ENCODE peak calls at places on chromosomes 6 and 20, in nine cellular contexts. One of them, this sample, is unnamed.

GRCh38 chr6:38907264-38907663 is 141.3 kb upstream of the GLP1R start:
- DNase-seq in CD4-positive, alpha-beta T cell: no peak
- DNase-seq in neural progenitor cell: no peak
- DNase-seq in activated naive CD4-positive, alpha-beta T cell treated with anti-CD3 and anti-CD28 coated beads for 36 hours: no peak
- DNase-seq in GM23248: no peak
- DNase-seq in stimulated activated naive B cell treated with anti-CD40 and anti-IgM and Interleukin-4, amounts not matched to agents 10 μg/mL and 1 μg/mL and 100 μg/mL, for 72 hours: no peak
- DNase-seq in mesothelial cell of epicardium: no peak
- DNase-seq in AG10803: no peak
- DNase-seq in activated CD4-positive, alpha-beta T cell treated with anti-CD3 and anti-CD28 coated beads, Interleukin-2, amount 50 U/mL, for 1 hour: no peak
- DNase-seq in this sample: no peak

GRCh38 chr6:40347571-40348011 is 239.6 kb downstream of the LRFN2 start:
- DNase-seq in CD4-positive, alpha-beta T cell: no peak
- DNase-seq in neural progenitor cell: peak; percentile 45
- DNase-seq in activated naive CD4-positive, alpha-beta T cell treated with anti-CD3 and anti-CD28 coated beads for 36 hours: no peak
- DNase-seq in GM23248: no peak
- DNase-seq in stimulated activated naive B cell treated with anti-CD40 and anti-IgM and Interleukin-4, amounts not matched to agents 10 μg/mL and 1 μg/mL and 100 μg/mL, for 72 hours: no peak
- DNase-seq in mesothelial cell of epicardium: peak; percentile 21
- DNase-seq in AG10803: no peak
- DNase-seq in activated CD4-positive, alpha-beta T cell treated with anti-CD3 and anti-CD28 coated beads, Interleukin-2, amount 50 U/mL, for 1 hour: no peak
- DNase-seq in this sample: no peak

GRCh38 chr6:97726378-97726777 is 443.4 kb upstream of the MMS22L start:
- DNase-seq in CD4-positive, alpha-beta T cell: no peak
- DNase-seq in neural progenitor cell: peak; percentile 69
- DNase-seq in activated naive CD4-positive, alpha-beta T cell treated with anti-CD3 and anti-CD28 coated beads for 36 hours: no peak
- DNase-seq in GM23248: peak; percentile 25
- DNase-seq in stimulated activated naive B cell treated with anti-CD40 and anti-IgM and Interleukin-4, amounts not matched to agents 10 μg/mL and 1 μg/mL and 100 μg/mL, for 72 hours: no peak
- DNase-seq in mesothelial cell of epicardium: no peak
- DNase-seq in AG10803: peak; percentile 4
- DNase-seq in activated CD4-positive, alpha-beta T cell treated with anti-CD3 and anti-CD28 coated beads, Interleukin-2, amount 50 U/mL, for 1 hour: no peak
- DNase-seq in this sample: no peak

GRCh38 chr6:167706313-167707109 is 120.2 kb upstream of the AFDN start:
- DNase-seq in CD4-positive, alpha-beta T cell: peak; percentile 51
- DNase-seq in neural progenitor cell: no peak
- DNase-seq in activated naive CD4-positive, alpha-beta T cell treated with anti-CD3 and anti-CD28 coated beads for 36 hours: peak; percentile 81
- DNase-seq in GM23248: no peak
- DNase-seq in stimulated activated naive B cell treated with anti-CD40 and anti-IgM and Interleukin-4, amounts not matched to agents 10 μg/mL and 1 μg/mL and 100 μg/mL, for 72 hours: peak; percentile 65
- DNase-seq in mesothelial cell of epicardium: peak; percentile 28
- DNase-seq in AG10803: no peak
- DNase-seq in activated CD4-positive, alpha-beta T cell treated with anti-CD3 and anti-CD28 coated beads, Interleukin-2, amount 50 U/mL, for 1 hour: peak; percentile 58
- DNase-seq in this sample: no peak

GRCh38 chr6:11615214-11615602 is 77.7 kb downstream of the TMEM170B start:
- DNase-seq in CD4-positive, alpha-beta T cell: no peak
- DNase-seq in neural progenitor cell: no peak
- DNase-seq in activated naive CD4-positive, alpha-beta T cell treated with anti-CD3 and anti-CD28 coated beads for 36 hours: no peak
- DNase-seq in GM23248: peak; percentile 71
- DNase-seq in stimulated activated naive B cell treated with anti-CD40 and anti-IgM and Interleukin-4, amounts not matched to agents 10 μg/mL and 1 μg/mL and 100 μg/mL, for 72 hours: no peak
- DNase-seq in mesothelial cell of epicardium: no peak
- DNase-seq in AG10803: peak; percentile 51
- DNase-seq in activated CD4-positive, alpha-beta T cell treated with anti-CD3 and anti-CD28 coated beads, Interleukin-2, amount 50 U/mL, for 1 hour: no peak
- DNase-seq in this sample: no peak

GRCh38 chr6:30002871-30003270 is 58.2 kb upstream of the POLR1H start:
- DNase-seq in CD4-positive, alpha-beta T cell: no peak
- DNase-seq in neural progenitor cell: no peak
- DNase-seq in activated naive CD4-positive, alpha-beta T cell treated with anti-CD3 and anti-CD28 coated beads for 36 hours: no peak
- DNase-seq in GM23248: peak; percentile 79
- DNase-seq in stimulated activated naive B cell treated with anti-CD40 and anti-IgM and Interleukin-4, amounts not matched to agents 10 μg/mL and 1 μg/mL and 100 μg/mL, for 72 hours: no peak
- DNase-seq in mesothelial cell of epicardium: no peak
- DNase-seq in AG10803: peak; percentile 48
- DNase-seq in activated CD4-positive, alpha-beta T cell treated with anti-CD3 and anti-CD28 coated beads, Interleukin-2, amount 50 U/mL, for 1 hour: no peak
- DNase-seq in this sample: no peak

GRCh38 chr6:44041461-44042260 is 85.6 kb downstream of the MRPL14 start:
- DNase-seq in CD4-positive, alpha-beta T cell: no peak
- DNase-seq in neural progenitor cell: no peak
- DNase-seq in activated naive CD4-positive, alpha-beta T cell treated with anti-CD3 and anti-CD28 coated beads for 36 hours: no peak
- DNase-seq in GM23248: peak; percentile 98
- DNase-seq in stimulated activated naive B cell treated with anti-CD40 and anti-IgM and Interleukin-4, amounts not matched to agents 10 μg/mL and 1 μg/mL and 100 μg/mL, for 72 hours: no peak
- DNase-seq in mesothelial cell of epicardium: no peak
- DNase-seq in AG10803: peak; percentile 97
- DNase-seq in activated CD4-positive, alpha-beta T cell treated with anti-CD3 and anti-CD28 coated beads, Interleukin-2, amount 50 U/mL, for 1 hour: no peak
- DNase-seq in this sample: no peak

GRCh38 chr6:136921936-136922679 is at the start of gene SLC35D3:
- DNase-seq in CD4-positive, alpha-beta T cell: no peak
- DNase-seq in neural progenitor cell: peak; percentile 74
- DNase-seq in activated naive CD4-positive, alpha-beta T cell treated with anti-CD3 and anti-CD28 coated beads for 36 hours: peak; percentile 30
- DNase-seq in GM23248: peak; percentile 46
- DNase-seq in stimulated activated naive B cell treated with anti-CD40 and anti-IgM and Interleukin-4, amounts not matched to agents 10 μg/mL and 1 μg/mL and 100 μg/mL, for 72 hours: no peak
- DNase-seq in mesothelial cell of epicardium: peak; percentile 42
- DNase-seq in AG10803: no peak
- DNase-seq in activated CD4-positive, alpha-beta T cell treated with anti-CD3 and anti-CD28 coated beads, Interleukin-2, amount 50 U/mL, for 1 hour: no peak
- DNase-seq in this sample: peak; percentile 29

GRCh38 chr20:1491281-1491840 is at the start of gene SIRPB2:
- DNase-seq in CD4-positive, alpha-beta T cell: no peak
- DNase-seq in neural progenitor cell: no peak
- DNase-seq in activated naive CD4-positive, alpha-beta T cell treated with anti-CD3 and anti-CD28 coated beads for 36 hours: no peak
- DNase-seq in GM23248: no peak
- DNase-seq in stimulated activated naive B cell treated with anti-CD40 and anti-IgM and Interleukin-4, amounts not matched to agents 10 μg/mL and 1 μg/mL and 100 μg/mL, for 72 hours: no peak
- DNase-seq in mesothelial cell of epicardium: no peak
- DNase-seq in AG10803: no peak
- DNase-seq in activated CD4-positive, alpha-beta T cell treated with anti-CD3 and anti-CD28 coated beads, Interleukin-2, amount 50 U/mL, for 1 hour: no peak
- DNase-seq in this sample: no peak

GRCh38 chr6:11224252-11224965 is 8.1 kb downstream of the NEDD9 start:
- DNase-seq in CD4-positive, alpha-beta T cell: peak; percentile 9
- DNase-seq in neural progenitor cell: no peak
- DNase-seq in activated naive CD4-positive, alpha-beta T cell treated with anti-CD3 and anti-CD28 coated beads for 36 hours: peak; percentile 63
- DNase-seq in GM23248: peak; percentile 58
- DNase-seq in stimulated activated naive B cell treated with anti-CD40 and anti-IgM and Interleukin-4, amounts not matched to agents 10 μg/mL and 1 μg/mL and 100 μg/mL, for 72 hours: peak; percentile 9
- DNase-seq in mesothelial cell of epicardium: no peak
- DNase-seq in AG10803: no peak
- DNase-seq in activated CD4-positive, alpha-beta T cell treated with anti-CD3 and anti-CD28 coated beads, Interleukin-2, amount 50 U/mL, for 1 hour: no peak
- DNase-seq in this sample: no peak

GRCh38 chr6:88992741-88993557 is 29.5 kb upstream of the RNGTT start:
- DNase-seq in CD4-positive, alpha-beta T cell: no peak
- DNase-seq in neural progenitor cell: no peak
- DNase-seq in activated naive CD4-positive, alpha-beta T cell treated with anti-CD3 and anti-CD28 coated beads for 36 hours: no peak
- DNase-seq in GM23248: peak; percentile 32
- DNase-seq in stimulated activated naive B cell treated with anti-CD40 and anti-IgM and Interleukin-4, amounts not matched to agents 10 μg/mL and 1 μg/mL and 100 μg/mL, for 72 hours: no peak
- DNase-seq in mesothelial cell of epicardium: no peak
- DNase-seq in AG10803: no peak
- DNase-seq in activated CD4-positive, alpha-beta T cell treated with anti-CD3 and anti-CD28 coated beads, Interleukin-2, amount 50 U/mL, for 1 hour: no peak
- DNase-seq in this sample: no peak

GRCh38 chr20:363319-364078 is 16.6 kb downstream of the NRSN2 start:
- DNase-seq in CD4-positive, alpha-beta T cell: no peak
- DNase-seq in neural progenitor cell: no peak
- DNase-seq in activated naive CD4-positive, alpha-beta T cell treated with anti-CD3 and anti-CD28 coated beads for 36 hours: peak; percentile 19
- DNase-seq in GM23248: peak; percentile 30
- DNase-seq in stimulated activated naive B cell treated with anti-CD40 and anti-IgM and Interleukin-4, amounts not matched to agents 10 μg/mL and 1 μg/mL and 100 μg/mL, for 72 hours: no peak
- DNase-seq in mesothelial cell of epicardium: no peak
- DNase-seq in AG10803: peak; percentile 17
- DNase-seq in activated CD4-positive, alpha-beta T cell treated with anti-CD3 and anti-CD28 coated beads, Interleukin-2, amount 50 U/mL, for 1 hour: no peak
- DNase-seq in this sample: no peak

GRCh38 chr6:51675551-51676275 is 411.7 kb downstream of the PKHD1 start:
- DNase-seq in CD4-positive, alpha-beta T cell: no peak
- DNase-seq in neural progenitor cell: no peak
- DNase-seq in activated naive CD4-positive, alpha-beta T cell treated with anti-CD3 and anti-CD28 coated beads for 36 hours: no peak
- DNase-seq in GM23248: no peak
- DNase-seq in stimulated activated naive B cell treated with anti-CD40 and anti-IgM and Interleukin-4, amounts not matched to agents 10 μg/mL and 1 μg/mL and 100 μg/mL, for 72 hours: no peak
- DNase-seq in mesothelial cell of epicardium: no peak
- DNase-seq in AG10803: no peak
- DNase-seq in activated CD4-positive, alpha-beta T cell treated with anti-CD3 and anti-CD28 coated beads, Interleukin-2, amount 50 U/mL, for 1 hour: no peak
- DNase-seq in this sample: no peak

GRCh38 chr6:149060300-149060984 is 257.1 kb upstream of the TAB2 start:
- DNase-seq in CD4-positive, alpha-beta T cell: peak; percentile 20
- DNase-seq in neural progenitor cell: no peak
- DNase-seq in activated naive CD4-positive, alpha-beta T cell treated with anti-CD3 and anti-CD28 coated beads for 36 hours: peak; percentile 76
- DNase-seq in GM23248: no peak
- DNase-seq in stimulated activated naive B cell treated with anti-CD40 and anti-IgM and Interleukin-4, amounts not matched to agents 10 μg/mL and 1 μg/mL and 100 μg/mL, for 72 hours: peak; percentile 27
- DNase-seq in mesothelial cell of epicardium: no peak
- DNase-seq in AG10803: no peak
- DNase-seq in activated CD4-positive, alpha-beta T cell treated with anti-CD3 and anti-CD28 coated beads, Interleukin-2, amount 50 U/mL, for 1 hour: peak; percentile 49
- DNase-seq in this sample: no peak

GRCh38 chr6:155050311-155050710 is 55.2 kb downstream of the TIAM2 start:
- DNase-seq in CD4-positive, alpha-beta T cell: no peak
- DNase-seq in neural progenitor cell: no peak
- DNase-seq in activated naive CD4-positive, alpha-beta T cell treated with anti-CD3 and anti-CD28 coated beads for 36 hours: peak; percentile 63
- DNase-seq in GM23248: no peak
- DNase-seq in stimulated activated naive B cell treated with anti-CD40 and anti-IgM and Interleukin-4, amounts not matched to agents 10 μg/mL and 1 μg/mL and 100 μg/mL, for 72 hours: no peak
- DNase-seq in mesothelial cell of epicardium: no peak
- DNase-seq in AG10803: no peak
- DNase-seq in activated CD4-positive, alpha-beta T cell treated with anti-CD3 and anti-CD28 coated beads, Interleukin-2, amount 50 U/mL, for 1 hour: peak; percentile 2
- DNase-seq in this sample: no peak

GRCh38 chr6:105810922-105811482 is 275.1 kb upstream of the PRDM1 start:
- DNase-seq in CD4-positive, alpha-beta T cell: no peak
- DNase-seq in neural progenitor cell: no peak
- DNase-seq in activated naive CD4-positive, alpha-beta T cell treated with anti-CD3 and anti-CD28 coated beads for 36 hours: no peak
- DNase-seq in GM23248: no peak
- DNase-seq in stimulated activated naive B cell treated with anti-CD40 and anti-IgM and Interleukin-4, amounts not matched to agents 10 μg/mL and 1 μg/mL and 100 μg/mL, for 72 hours: no peak
- DNase-seq in mesothelial cell of epicardium: no peak
- DNase-seq in AG10803: no peak
- DNase-seq in activated CD4-positive, alpha-beta T cell treated with anti-CD3 and anti-CD28 coated beads, Interleukin-2, amount 50 U/mL, for 1 hour: no peak
- DNase-seq in this sample: no peak

GRCh38 chr20:63313349-63314014 is 20.5 kb downstream of the COL20A1 start:
- DNase-seq in CD4-positive, alpha-beta T cell: no peak
- DNase-seq in neural progenitor cell: no peak
- DNase-seq in activated naive CD4-positive, alpha-beta T cell treated with anti-CD3 and anti-CD28 coated beads for 36 hours: no peak
- DNase-seq in GM23248: no peak
- DNase-seq in stimulated activated naive B cell treated with anti-CD40 and anti-IgM and Interleukin-4, amounts not matched to agents 10 μg/mL and 1 μg/mL and 100 μg/mL, for 72 hours: no peak
- DNase-seq in mesothelial cell of epicardium: no peak
- DNase-seq in AG10803: no peak
- DNase-seq in activated CD4-positive, alpha-beta T cell treated with anti-CD3 and anti-CD28 coated beads, Interleukin-2, amount 50 U/mL, for 1 hour: no peak
- DNase-seq in this sample: no peak

GRCh38 chr6:135657207-135657606 is 159.7 kb upstream of the AHI1 start:
- DNase-seq in CD4-positive, alpha-beta T cell: no peak
- DNase-seq in neural progenitor cell: no peak
- DNase-seq in activated naive CD4-positive, alpha-beta T cell treated with anti-CD3 and anti-CD28 coated beads for 36 hours: no peak
- DNase-seq in GM23248: no peak
- DNase-seq in stimulated activated naive B cell treated with anti-CD40 and anti-IgM and Interleukin-4, amounts not matched to agents 10 μg/mL and 1 μg/mL and 100 μg/mL, for 72 hours: no peak
- DNase-seq in mesothelial cell of epicardium: no peak
- DNase-seq in AG10803: no peak
- DNase-seq in activated CD4-positive, alpha-beta T cell treated with anti-CD3 and anti-CD28 coated beads, Interleukin-2, amount 50 U/mL, for 1 hour: no peak
- DNase-seq in this sample: no peak

GRCh38 chr6:33172307-33173227 is 19.7 kb downstream of the COL11A2 start:
- DNase-seq in CD4-positive, alpha-beta T cell: no peak
- DNase-seq in neural progenitor cell: peak; percentile 69
- DNase-seq in activated naive CD4-positive, alpha-beta T cell treated with anti-CD3 and anti-CD28 coated beads for 36 hours: no peak
- DNase-seq in GM23248: peak; percentile 66
- DNase-seq in stimulated activated naive B cell treated with anti-CD40 and anti-IgM and Interleukin-4, amounts not matched to agents 10 μg/mL and 1 μg/mL and 100 μg/mL, for 72 hours: no peak
- DNase-seq in mesothelial cell of epicardium: no peak
- DNase-seq in AG10803: peak; percentile 41
- DNase-seq in activated CD4-positive, alpha-beta T cell treated with anti-CD3 and anti-CD28 coated beads, Interleukin-2, amount 50 U/mL, for 1 hour: no peak
- DNase-seq in this sample: peak; percentile 63

GRCh38 chr6:11616200-11616611 is 78.7 kb downstream of the TMEM170B start:
- DNase-seq in CD4-positive, alpha-beta T cell: no peak
- DNase-seq in neural progenitor cell: no peak
- DNase-seq in activated naive CD4-positive, alpha-beta T cell treated with anti-CD3 and anti-CD28 coated beads for 36 hours: no peak
- DNase-seq in GM23248: peak; percentile 96
- DNase-seq in stimulated activated naive B cell treated with anti-CD40 and anti-IgM and Interleukin-4, amounts not matched to agents 10 μg/mL and 1 μg/mL and 100 μg/mL, for 72 hours: no peak
- DNase-seq in mesothelial cell of epicardium: no peak
- DNase-seq in AG10803: peak; percentile 98
- DNase-seq in activated CD4-positive, alpha-beta T cell treated with anti-CD3 and anti-CD28 coated beads, Interleukin-2, amount 50 U/mL, for 1 hour: no peak
- DNase-seq in this sample: no peak

GRCh38 chr6:129630606-129631005 is 79.4 kb downstream of the ARHGAP18 start:
- DNase-seq in CD4-positive, alpha-beta T cell: no peak
- DNase-seq in neural progenitor cell: no peak
- DNase-seq in activated naive CD4-positive, alpha-beta T cell treated with anti-CD3 and anti-CD28 coated beads for 36 hours: no peak
- DNase-seq in GM23248: no peak
- DNase-seq in stimulated activated naive B cell treated with anti-CD40 and anti-IgM and Interleukin-4, amounts not matched to agents 10 μg/mL and 1 μg/mL and 100 μg/mL, for 72 hours: no peak
- DNase-seq in mesothelial cell of epicardium: no peak
- DNase-seq in AG10803: no peak
- DNase-seq in activated CD4-positive, alpha-beta T cell treated with anti-CD3 and anti-CD28 coated beads, Interleukin-2, amount 50 U/mL, for 1 hour: no peak
- DNase-seq in this sample: no peak

GRCh38 chr6:17280552-17281090 is 540 bp upstream of the RBM24 start:
- DNase-seq in CD4-positive, alpha-beta T cell: no peak
- DNase-seq in neural progenitor cell: peak; percentile 84
- DNase-seq in activated naive CD4-positive, alpha-beta T cell treated with anti-CD3 and anti-CD28 coated beads for 36 hours: peak; percentile 7
- DNase-seq in GM23248: peak; percentile 61
- DNase-seq in stimulated activated naive B cell treated with anti-CD40 and anti-IgM and Interleukin-4, amounts not matched to agents 10 μg/mL and 1 μg/mL and 100 μg/mL, for 72 hours: no peak
- DNase-seq in mesothelial cell of epicardium: peak; percentile 63
- DNase-seq in AG10803: peak; percentile 37
- DNase-seq in activated CD4-positive, alpha-beta T cell treated with anti-CD3 and anti-CD28 coated beads, Interleukin-2, amount 50 U/mL, for 1 hour: no peak
- DNase-seq in this sample: no peak

GRCh38 chr6:166707045-166707444 is 80.0 kb upstream of the RPS6KA2 start:
- DNase-seq in CD4-positive, alpha-beta T cell: no peak
- DNase-seq in neural progenitor cell: peak; percentile 77
- DNase-seq in activated naive CD4-positive, alpha-beta T cell treated with anti-CD3 and anti-CD28 coated beads for 36 hours: peak; percentile 59
- DNase-seq in GM23248: peak; percentile 55
- DNase-seq in stimulated activated naive B cell treated with anti-CD40 and anti-IgM and Interleukin-4, amounts not matched to agents 10 μg/mL and 1 μg/mL and 100 μg/mL, for 72 hours: no peak
- DNase-seq in mesothelial cell of epicardium: no peak
- DNase-seq in AG10803: peak; percentile 17
- DNase-seq in activated CD4-positive, alpha-beta T cell treated with anti-CD3 and anti-CD28 coated beads, Interleukin-2, amount 50 U/mL, for 1 hour: no peak
- DNase-seq in this sample: no peak

This sample was measured in D721Med.